ENCODE peak calls at places on chromosomes 2 and 18, in five cellular contexts. One of them, this sample, is unnamed. For H3K4me1, the result is how much of the 10 kb centered on the place peaks cover.

GRCh38 chr2:158738363-158738762 is 56.8 kb upstream of the DAPL1 start:
- DNase-seq in H1: no peak
- DNase-seq in trophoblast cell: no peak
- DNase-seq in H9: no peak
- DNase-seq in neuronal stem cell: no peak
- DNase-seq in this sample: no peak

GRCh38 chr2:175004730-175004979 is 526 bp downstream of the CHN1 start:
- DNase-seq in H1: no peak
- DNase-seq in neuronal stem cell: no peak
- DNase-seq in trophoblast cell: peak
- DNase-seq in H9: peak
- DNase-seq in this sample: no peak

GRCh38 chr18:55266981-55267380 is 307.7 kb upstream of the CCDC68 start:
- DNase-seq in H1: no peak
- DNase-seq in trophoblast cell: no peak
- DNase-seq in neuronal stem cell: no peak
- DNase-seq in H9: no peak
- DNase-seq in this sample: no peak

GRCh38 chr2:199484927-199485326 is 27.2 kb upstream of the SATB2 start:
- DNase-seq in neuronal stem cell: no peak
- DNase-seq in H1: no peak
- DNase-seq in H9: peak
- DNase-seq in trophoblast cell: no peak
- DNase-seq in this sample: no peak

GRCh38 chr2:71943238-71944182 is 204.2 kb downstream of the CYP26B1 start:
- DNase-seq in neuronal stem cell: no peak
- DNase-seq in H1: no peak
- DNase-seq in H9: peak
- DNase-seq in trophoblast cell: no peak
- DNase-seq in this sample: no peak

GRCh38 chr2:102369866-102370265 is 14.3 kb downstream of the IL18R1 start:
- DNase-seq in H9: no peak
- DNase-seq in neuronal stem cell: no peak
- DNase-seq in H1: no peak
- DNase-seq in trophoblast cell: no peak
- DNase-seq in this sample: no peak

GRCh38 chr2:76895469-76895868 is 626.7 kb downstream of the LRRTM4 start:
- DNase-seq in neuronal stem cell: no peak
- DNase-seq in H1: no peak
- DNase-seq in H9: no peak
- DNase-seq in trophoblast cell: peak
- DNase-seq in this sample: peak

GRCh38 chr2:237625777-237626176 is 1.6 kb upstream of the LRRFIP1 start:
- DNase-seq in H9: peak
- DNase-seq in neuronal stem cell: no peak
- DNase-seq in trophoblast cell: no peak
- DNase-seq in H1: no peak
- DNase-seq in this sample: no peak

GRCh38 chr2:183123959-183124221 is 353 bp upstream of the NUP35 start:
- DNase-seq in trophoblast cell: no peak
- DNase-seq in H1: no peak
- DNase-seq in H9: no peak
- DNase-seq in neuronal stem cell: no peak
- DNase-seq in this sample: no peak

GRCh38 chr2:178109813-178110212 is 2.4 kb upstream of the RBM45 start:
- DNase-seq in H9: no peak
- DNase-seq in H1: no peak
- DNase-seq in neuronal stem cell: no peak
- DNase-seq in trophoblast cell: peak
- DNase-seq in this sample: peak

GRCh38 chr18:58567453-58568196 is 61.3 kb downstream of the ALPK2 start:
- DNase-seq in H1: no peak
- DNase-seq in H9: no peak
- DNase-seq in neuronal stem cell: no peak
- DNase-seq in trophoblast cell: no peak
- DNase-seq in this sample: peak

GRCh38 chr2:120243211-120243610 is 9.4 kb upstream of the RALB start:
- DNase-seq in trophoblast cell: peak
- DNase-seq in H9: no peak
- DNase-seq in neuronal stem cell: no peak
- DNase-seq in H1: no peak
- DNase-seq in this sample: peak

GRCh38 chr18:9763876-9764605 is 55.9 kb downstream of the RAB31 start:
- DNase-seq in H1: no peak
- DNase-seq in H9: no peak
- DNase-seq in trophoblast cell: no peak
- DNase-seq in neuronal stem cell: no peak
- DNase-seq in this sample: no peak

GRCh38 chr2:235447210-235447609 is 46.6 kb upstream of the AGAP1 start:
- DNase-seq in neuronal stem cell: no peak
- DNase-seq in trophoblast cell: peak
- DNase-seq in H1: no peak
- DNase-seq in H9: no peak
- DNase-seq in this sample: no peak

GRCh38 chr2:15303874-15304273 is 257.3 kb downstream of the NBAS start:
- DNase-seq in neuronal stem cell: no peak
- DNase-seq in trophoblast cell: no peak
- DNase-seq in H1: no peak
- DNase-seq in H9: no peak
- DNase-seq in this sample: no peak

GRCh38 chr2:184472481-184472880 is 125.8 kb upstream of the ZNF804A start:
- DNase-seq in neuronal stem cell: no peak
- DNase-seq in H1: no peak
- DNase-seq in H9: no peak
- DNase-seq in trophoblast cell: no peak
- DNase-seq in this sample: no peak

GRCh38 chr2:111701266-111701665 is 182.7 kb downstream of the ANAPC1 start:
- DNase-seq in trophoblast cell: no peak
- DNase-seq in H1: no peak
- DNase-seq in neuronal stem cell: no peak
- DNase-seq in H9: peak
- DNase-seq in this sample: no peak

GRCh38 chr18:76505611-76506010 is 10.6 kb upstream of the ZNF516 start:
- DNase-seq in H9: no peak
- DNase-seq in H1: no peak
- DNase-seq in trophoblast cell: no peak
- DNase-seq in neuronal stem cell: no peak
- DNase-seq in this sample: no peak

GRCh38 chr18:76565238-76566173 is 70.5 kb upstream of the ZNF516 start:
- DNase-seq in H1: peak
- DNase-seq in trophoblast cell: peak
- DNase-seq in neuronal stem cell: peak
- DNase-seq in H9: peak
- DNase-seq in this sample: peak

GRCh38 chr2:285506-285905 is 2.4 kb downstream of the ALKAL2 start:
- DNase-seq in neuronal stem cell: no peak
- DNase-seq in trophoblast cell: peak
- DNase-seq in H9: no peak
- DNase-seq in H1: no peak
- DNase-seq in this sample: peak

GRCh38 chr2:228016402-228016801 is 145.0 kb downstream of the DAW1 start:
- DNase-seq in H9: peak
- DNase-seq in trophoblast cell: no peak
- DNase-seq in H1: no peak
- DNase-seq in neuronal stem cell: no peak
- DNase-seq in this sample: no peak

GRCh38 chr2:130846686-130847375 is 10.1 kb downstream of the ARHGEF4 start:
- DNase-seq in H1: no peak
- DNase-seq in neuronal stem cell: no peak
- DNase-seq in trophoblast cell: peak
- DNase-seq in H9: no peak
- DNase-seq in this sample: no peak

GRCh38 chr2:211132586-211132985 is 576.2 kb downstream of the CPS1 start:
- DNase-seq in neuronal stem cell: no peak
- DNase-seq in H1: no peak
- DNase-seq in H9: no peak
- DNase-seq in trophoblast cell: no peak
- DNase-seq in this sample: no peak

GRCh38 chr2:105782123-105782522 is 37.4 kb downstream of the NCK2 start:
- DNase-seq in H1: no peak
- DNase-seq in H9: no peak
- DNase-seq in trophoblast cell: no peak
- DNase-seq in neuronal stem cell: no peak
- DNase-seq in this sample: no peak

GRCh38 chr18:21452808-21453511 is 147.5 kb downstream of the ESCO1 start:
- DNase-seq in H1: no peak
- DNase-seq in H9: no peak
- DNase-seq in neuronal stem cell: no peak
- DNase-seq in trophoblast cell: no peak
- DNase-seq in this sample: no peak

GRCh38 chr2:111113838-111114237 is 6.9 kb upstream of the BCL2L11 start:
- DNase-seq in trophoblast cell: no peak
- DNase-seq in neuronal stem cell: no peak
- DNase-seq in H9: no peak
- DNase-seq in H1: no peak
- DNase-seq in this sample: no peak

DNA sequence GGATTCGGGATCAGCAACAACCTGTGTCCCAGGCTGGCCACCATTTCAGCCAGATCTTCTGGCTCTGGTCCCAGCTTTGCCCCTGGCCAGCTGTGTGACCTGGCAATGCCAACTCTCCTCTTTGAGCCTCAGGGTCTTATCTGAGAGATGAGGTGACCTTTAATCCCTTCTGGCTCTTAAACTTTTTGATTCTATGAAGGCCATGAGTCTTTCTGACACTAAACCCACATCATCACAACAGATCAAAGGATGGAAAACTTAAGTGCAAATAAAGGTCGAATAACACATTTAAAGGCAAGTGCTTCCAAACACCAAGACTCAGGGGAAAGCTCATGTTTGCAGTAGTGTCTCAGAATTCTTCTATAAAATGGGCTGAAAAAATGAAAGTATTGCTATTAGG is 491.8 kb upstream of the NRP2 start:
- DNase-seq in H9: no peak
- DNase-seq in neuronal stem cell: no peak
- DNase-seq in trophoblast cell: no peak
- DNase-seq in H1: no peak
- DNase-seq in this sample: no peak
- H3K4me1 ChIP-seq in H9: under half
- H3K4me1 ChIP-seq in neuronal stem cell: under half
- H3K4me1 ChIP-seq in trophoblast cell: under half
- H3K4me1 ChIP-seq in H1: under half
- H3K4me1 ChIP-seq in this sample: under half

DNA sequence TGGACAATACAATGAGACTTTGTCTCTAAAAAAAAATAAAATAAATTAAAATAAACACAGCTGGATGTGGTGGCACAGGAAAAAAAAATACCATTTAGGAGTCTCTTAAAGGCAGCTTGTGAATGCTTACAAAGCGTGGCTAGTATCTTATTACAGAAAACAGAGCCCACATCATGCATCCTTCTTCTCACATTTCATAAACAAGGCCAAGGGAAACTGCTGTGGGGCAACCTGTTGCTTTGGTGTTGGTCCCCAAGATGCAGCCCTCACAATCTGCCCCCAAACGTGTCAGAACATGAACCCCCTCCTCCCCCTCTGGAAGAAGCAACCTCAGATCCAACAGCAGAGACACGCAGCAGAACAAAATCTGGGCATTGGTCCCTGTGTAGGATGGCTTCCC is 2.6 kb downstream of the SLC14A1 start:
- DNase-seq in trophoblast cell: no peak
- DNase-seq in H9: no peak
- DNase-seq in H1: no peak
- DNase-seq in neuronal stem cell: no peak
- DNase-seq in this sample: no peak
- H3K18ac ChIP-seq in trophoblast cell: no peak
- H3K18ac ChIP-seq in H9: no peak
- H3K18ac ChIP-seq in H1: no peak
- H3K18ac ChIP-seq in neuronal stem cell: no peak
- H3K18ac ChIP-seq in this sample: peak

DNA sequence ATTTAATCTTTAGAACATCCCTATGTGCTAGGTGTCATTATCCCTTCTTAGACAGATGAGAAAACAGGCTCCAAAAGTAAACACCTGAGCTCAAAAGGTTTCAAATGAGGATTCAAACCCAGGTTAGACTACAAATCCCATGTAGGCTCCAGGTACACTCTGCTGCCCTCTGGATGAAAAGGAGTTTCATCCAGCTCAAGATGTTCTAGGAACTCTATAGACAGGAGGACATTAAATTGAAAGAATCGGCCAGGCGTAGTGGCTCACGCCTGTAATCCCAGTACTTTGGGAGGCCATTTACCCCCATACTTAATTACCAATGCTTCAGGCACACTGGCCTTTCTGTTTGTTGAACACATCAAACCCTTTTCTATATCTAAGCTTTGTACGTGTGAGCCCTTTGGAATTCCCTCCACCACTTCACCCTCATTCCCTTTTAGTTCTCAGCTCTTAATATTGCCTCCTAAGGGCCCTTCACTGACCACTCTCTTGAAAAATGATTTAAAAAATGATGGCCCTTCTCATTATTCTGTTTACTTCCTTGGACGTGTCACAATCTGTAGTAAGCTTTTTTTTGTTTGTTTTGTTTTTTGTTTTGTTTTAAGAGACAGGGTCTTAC is 10.7 kb downstream of the SLC25A12 start:
- DNase-seq in H9: no peak
- DNase-seq in trophoblast cell: no peak
- DNase-seq in H1: no peak
- DNase-seq in neuronal stem cell: no peak
- DNase-seq in this sample: no peak
- H2BK12ac ChIP-seq in H9: no peak
- H2BK12ac ChIP-seq in trophoblast cell: no peak
- H2BK12ac ChIP-seq in H1: no peak
- H2BK12ac ChIP-seq in neuronal stem cell: no peak
- H2BK12ac ChIP-seq in this sample: no peak

GRCh38 chr2:37644191-37644590 is 27.3 kb downstream of the CDC42EP3 start:
- DNase-seq in neuronal stem cell: no peak
- DNase-seq in trophoblast cell: no peak
- DNase-seq in H1: no peak
- DNase-seq in H9: no peak
- DNase-seq in this sample: no peak
- H3K4me1 ChIP-seq in neuronal stem cell: under half
- H3K4me1 ChIP-seq in trophoblast cell: under half
- H3K4me1 ChIP-seq in H1: under half
- H3K4me1 ChIP-seq in H9: under half
- H3K4me1 ChIP-seq in this sample: under half

GRCh38 chr2:7004641-7005040 is 87.4 kb downstream of the RNF144A start:
- DNase-seq in H9: no peak
- DNase-seq in H1: no peak
- DNase-seq in trophoblast cell: no peak
- DNase-seq in neuronal stem cell: no peak
- DNase-seq in this sample: no peak
- H3K18ac ChIP-seq in H9: no peak
- H3K18ac ChIP-seq in H1: no peak
- H3K18ac ChIP-seq in trophoblast cell: no peak
- H3K18ac ChIP-seq in neuronal stem cell: no peak
- H3K18ac ChIP-seq in this sample: no peak

DNA sequence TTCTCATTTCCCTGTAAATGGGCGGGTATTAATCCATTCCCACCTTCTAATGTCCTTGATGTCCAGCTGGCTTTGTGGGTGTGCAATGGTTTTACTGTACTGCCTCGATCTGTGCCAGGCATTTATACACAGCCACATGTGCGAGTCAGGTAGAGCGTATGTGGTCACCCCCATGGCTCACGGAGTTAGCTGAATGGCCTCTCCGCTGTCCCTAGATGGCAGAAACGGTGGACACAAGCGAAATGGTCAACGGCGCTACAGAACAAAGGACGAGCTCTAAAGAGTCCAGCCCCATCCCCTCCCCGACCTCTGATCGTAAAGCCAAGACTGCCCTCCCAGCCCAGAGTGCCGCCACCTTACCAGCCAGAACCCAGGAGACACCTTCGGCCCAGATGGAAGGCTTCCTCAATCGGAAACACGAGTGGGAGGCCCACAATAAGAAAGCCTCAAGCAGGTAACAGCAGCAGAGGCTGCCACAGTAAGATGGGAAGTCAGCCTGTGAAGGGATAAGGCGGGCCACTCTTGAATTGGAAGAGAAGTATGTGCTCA is 59.1 kb upstream of the EML6 start:
- DNase-seq in H1: no peak
- DNase-seq in trophoblast cell: no peak
- DNase-seq in H9: no peak
- DNase-seq in neuronal stem cell: no peak
- DNase-seq in this sample: no peak
- H2BK12ac ChIP-seq in H1: no peak
- H2BK12ac ChIP-seq in trophoblast cell: no peak
- H2BK12ac ChIP-seq in H9: no peak
- H2BK12ac ChIP-seq in neuronal stem cell: no peak
- H2BK12ac ChIP-seq in this sample: no peak

This sample was measured in mesenchymal stem cell.